ENCODE peak calls at places on chromosome 20, in seven cellular contexts. One of them, this sample, is unnamed.

GRCh38 chr20:52941803-52942202 is 30.4 kb upstream of the TSHZ2 start:
- DNase-seq in ovary: no peak
- DNase-seq in DMS153: no peak
- DNase-seq in HEK293T: no peak
- DNase-seq in lung: no peak
- DNase-seq in tibial nerve: no peak
- DNase-seq in activated T-cell treated with anti-CD3 and anti-CD28 coated beads, Interleukin-2, amount 50 U/mL, for 48 hours: no peak
- DNase-seq in this sample: no peak

GRCh38 chr20:9508696-9509178 is 5.7 kb upstream of the LAMP5 start:
- DNase-seq in ovary: no peak
- DNase-seq in DMS153: no peak
- DNase-seq in HEK293T: no peak
- DNase-seq in lung: no peak
- DNase-seq in tibial nerve: no peak
- DNase-seq in activated T-cell treated with anti-CD3 and anti-CD28 coated beads, Interleukin-2, amount 50 U/mL, for 48 hours: no peak
- DNase-seq in this sample: no peak

GRCh38 chr20:47326718-47327137 is 29.8 kb downstream of the ZMYND8 start:
- DNase-seq in ovary: no peak
- DNase-seq in DMS153: no peak
- DNase-seq in HEK293T: no peak
- DNase-seq in lung: no peak
- DNase-seq in tibial nerve: no peak
- DNase-seq in activated T-cell treated with anti-CD3 and anti-CD28 coated beads, Interleukin-2, amount 50 U/mL, for 48 hours: no peak
- DNase-seq in this sample: no peak

GRCh38 chr20:49713779-49714712 is at the start of gene B4GALT5:
- DNase-seq in ovary: peak
- DNase-seq in DMS153: peak
- DNase-seq in HEK293T: peak
- DNase-seq in lung: peak
- DNase-seq in tibial nerve: peak
- DNase-seq in activated T-cell treated with anti-CD3 and anti-CD28 coated beads, Interleukin-2, amount 50 U/mL, for 48 hours: peak
- DNase-seq in this sample: no peak

GRCh38 chr20:63551068-63551467 is 2.9 kb upstream of the FNDC11 start:
- DNase-seq in ovary: no peak
- DNase-seq in DMS153: no peak
- DNase-seq in HEK293T: no peak
- DNase-seq in lung: no peak
- DNase-seq in tibial nerve: no peak
- DNase-seq in activated T-cell treated with anti-CD3 and anti-CD28 coated beads, Interleukin-2, amount 50 U/mL, for 48 hours: no peak
- DNase-seq in this sample: no peak

GRCh38 chr20:56829788-56830385 is 200.8 kb downstream of the TFAP2C start:
- DNase-seq in ovary: no peak
- DNase-seq in DMS153: no peak
- DNase-seq in HEK293T: no peak
- DNase-seq in lung: no peak
- DNase-seq in tibial nerve: no peak
- DNase-seq in activated T-cell treated with anti-CD3 and anti-CD28 coated beads, Interleukin-2, amount 50 U/mL, for 48 hours: no peak
- DNase-seq in this sample: no peak

GRCh38 chr20:3815703-3816315 is 4.5 kb upstream of the AP5S1 start:
- DNase-seq in ovary: no peak
- DNase-seq in DMS153: no peak
- DNase-seq in HEK293T: no peak
- DNase-seq in lung: no peak
- DNase-seq in tibial nerve: no peak
- DNase-seq in activated T-cell treated with anti-CD3 and anti-CD28 coated beads, Interleukin-2, amount 50 U/mL, for 48 hours: peak
- DNase-seq in this sample: peak

GRCh38 chr20:63810730-63811490 is 20.2 kb downstream of the ZBTB46 start:
- DNase-seq in ovary: no peak
- DNase-seq in DMS153: no peak
- DNase-seq in HEK293T: no peak
- DNase-seq in lung: no peak
- DNase-seq in tibial nerve: no peak
- DNase-seq in activated T-cell treated with anti-CD3 and anti-CD28 coated beads, Interleukin-2, amount 50 U/mL, for 48 hours: no peak
- DNase-seq in this sample: no peak

GRCh38 chr20:45946149-45946970 is 11.9 kb downstream of the PCIF1 start:
- DNase-seq in ovary: peak
- DNase-seq in DMS153: no peak
- DNase-seq in HEK293T: no peak
- DNase-seq in lung: peak
- DNase-seq in tibial nerve: no peak
- DNase-seq in activated T-cell treated with anti-CD3 and anti-CD28 coated beads, Interleukin-2, amount 50 U/mL, for 48 hours: peak
- DNase-seq in this sample: peak

GRCh38 chr20:35947489-35947888 is 6.8 kb downstream of the SCAND1 start:
- DNase-seq in ovary: no peak
- DNase-seq in DMS153: no peak
- DNase-seq in HEK293T: peak
- DNase-seq in lung: no peak
- DNase-seq in tibial nerve: no peak
- DNase-seq in activated T-cell treated with anti-CD3 and anti-CD28 coated beads, Interleukin-2, amount 50 U/mL, for 48 hours: peak
- DNase-seq in this sample: no peak

GRCh38 chr20:12594410-12595130 is 414.2 kb upstream of the SPTLC3 start:
- DNase-seq in ovary: no peak
- DNase-seq in DMS153: peak
- DNase-seq in HEK293T: peak
- DNase-seq in lung: no peak
- DNase-seq in tibial nerve: no peak
- DNase-seq in activated T-cell treated with anti-CD3 and anti-CD28 coated beads, Interleukin-2, amount 50 U/mL, for 48 hours: no peak
- DNase-seq in this sample: no peak

GRCh38 chr20:59371429-59371828 is 71.0 kb downstream of the EDN3 start:
- DNase-seq in ovary: no peak
- DNase-seq in DMS153: no peak
- DNase-seq in HEK293T: no peak
- DNase-seq in lung: no peak
- DNase-seq in tibial nerve: no peak
- DNase-seq in activated T-cell treated with anti-CD3 and anti-CD28 coated beads, Interleukin-2, amount 50 U/mL, for 48 hours: no peak
- DNase-seq in this sample: no peak

GRCh38 chr20:6407163-6407562 is 284.3 kb upstream of the FERMT1 start:
- DNase-seq in ovary: no peak
- DNase-seq in DMS153: no peak
- DNase-seq in HEK293T: no peak
- DNase-seq in lung: no peak
- DNase-seq in tibial nerve: no peak
- DNase-seq in activated T-cell treated with anti-CD3 and anti-CD28 coated beads, Interleukin-2, amount 50 U/mL, for 48 hours: no peak
- DNase-seq in this sample: no peak

GRCh38 chr20:35618032-35618371 is 2.4 kb downstream of the SPAG4 start:
- DNase-seq in ovary: no peak
- DNase-seq in DMS153: no peak
- DNase-seq in HEK293T: no peak
- DNase-seq in lung: no peak
- DNase-seq in tibial nerve: no peak
- DNase-seq in activated T-cell treated with anti-CD3 and anti-CD28 coated beads, Interleukin-2, amount 50 U/mL, for 48 hours: no peak
- DNase-seq in this sample: no peak

This sample was measured in esophagus muscularis mucosa.